ENCODE peak calls at places on chromosomes 1 and 21, in six cellular contexts. D is GM23248, W is PC-9, X is body of pancreas, I is Karpas-422, Y is endothelial cell of umbilical vein. R is an unnamed sample.

GRCh38 chr1:104630567-104630966 is 880.9 kb downstream of the AMY1C start:
- DNase-seq in D (no peak), W (no peak), X (no peak), I (no peak), Y (no peak), R (no peak)

GRCh38 chr1:33473900-33474299 is 1.5 kb downstream of the ZSCAN20 start:
- DNase-seq in D (peak), W (no peak), X (no peak), I (no peak), Y (no peak), R (no peak)

GRCh38 chr1:177586429-177586828 is 383.4 kb downstream of the SEC16B start:
- DNase-seq in D (peak), W (no peak), X (no peak), I (no peak), Y (peak), R (no peak)

GRCh38 chr1:209406111-209406654 is 177.3 kb upstream of the CAMK1G start:
- DNase-seq in D (peak), W (no peak), X (no peak), I (no peak), Y (no peak), R (no peak)

GRCh38 chr1:236141447-236142357 is 637 bp upstream of the GPR137B start:
- DNase-seq in D (peak), W (no peak), X (peak), I (no peak), Y (peak), R (no peak)

GRCh38 chr1:209095627-209096595 is 487.6 kb upstream of the CAMK1G start:
- DNase-seq in D (peak), W (peak), X (no peak), I (no peak), Y (no peak), R (no peak)

GRCh38 chr1:152109998-152110294 is 5.3 kb downstream of the TCHH start:
- DNase-seq in D (no peak), W (no peak), X (no peak), I (no peak), Y (no peak), R (no peak)

GRCh38 chr1:151885479-151885878 is 23.8 kb downstream of the THEM4 start:
- DNase-seq in D (no peak), W (no peak), X (no peak), I (no peak), Y (no peak), R (no peak)

GRCh38 chr1:181469829-181470228 is 13.5 kb upstream of the CACNA1E start:
- DNase-seq in D (peak), W (peak), X (no peak), I (no peak), Y (no peak), R (no peak)

GRCh38 chr1:212470059-212470458 is 37.3 kb downstream of the NENF start:
- DNase-seq in D (peak), W (peak), X (peak), I (no peak), Y (no peak), R (no peak)

GRCh38 chr1:14945132-14946010 is 208.2 kb upstream of the TMEM51 start:
- DNase-seq in D (peak), W (peak), X (peak), I (no peak), Y (peak), R (no peak)

GRCh38 chr21:25934771-25935224 is 200.0 kb downstream of the GABPA start:
- DNase-seq in D (peak), W (peak), X (peak), I (no peak), Y (peak), R (no peak)

GRCh38 chr1:23791434-23792047 is 596 bp downstream of the LYPLA2 start:
- DNase-seq in D (peak), W (peak), X (no peak), I (peak), Y (no peak), R (no peak)

GRCh38 chr1:201760516-201760915 is 68.4 kb upstream of the IPO9 start:
- DNase-seq in D (peak), W (no peak), X (no peak), I (no peak), Y (no peak), R (no peak)

GRCh38 chr1:171424494-171424893 is 60.8 kb upstream of the PRRC2C start:
- DNase-seq in D (no peak), W (peak), X (no peak), I (no peak), Y (no peak), R (no peak)

GRCh38 chr21:44049606-44050005 is 37.5 kb downstream of the TRAPPC10 start:
- DNase-seq in D (peak), W (no peak), X (no peak), I (no peak), Y (peak), R (no peak)

GRCh38 chr1:22665752-22666151 is 12.7 kb downstream of the C1QB start:
- DNase-seq in D (peak), W (peak), X (no peak), I (peak), Y (peak), R (no peak)

GRCh38 chr1:204265665-204266064 is 51.9 kb upstream of the GOLT1A start:
- DNase-seq in D (no peak), W (no peak), X (no peak), I (no peak), Y (no peak), R (no peak)

GRCh38 chr1:117842408-117843170 is 86.8 kb downstream of the GDAP2 start:
- DNase-seq in D (no peak), W (no peak), X (no peak), I (peak), Y (no peak), R (no peak)

GRCh38 chr1:32891241-32891570 is 4.9 kb downstream of the HPCA start:
- DNase-seq in D (peak), W (no peak), X (no peak), I (no peak), Y (no peak), R (no peak)

GRCh38 chr1:205587576-205587975 is 44.2 kb downstream of the ELK4 start:
- DNase-seq in D (no peak), W (no peak), X (no peak), I (no peak), Y (no peak), R (no peak)

GRCh38 chr1:61563611-61564010 is 161.3 kb downstream of the TM2D1 start:
- DNase-seq in D (no peak), W (no peak), X (no peak), I (no peak), Y (no peak), R (no peak)

GRCh38 chr1:181630838-181631237 is 147.5 kb downstream of the CACNA1E start:
- DNase-seq in D (no peak), W (no peak), X (peak), I (no peak), Y (no peak), R (no peak)

GRCh38 chr1:14027099-14027498 is 327.1 kb downstream of the PRDM2 start:
- DNase-seq in D (no peak), W (no peak), X (no peak), I (no peak), Y (no peak), R (no peak)

GRCh38 chr1:167455786-167456446 is 62.4 kb downstream of the CD247 start:
- DNase-seq in D (peak), W (no peak), X (peak), I (no peak), Y (peak), R (peak)

GRCh38 chr1:226474443-226475111 is 66.7 kb upstream of the PARP1 start:
- DNase-seq in D (no peak), W (no peak), X (no peak), I (no peak), Y (no peak), R (no peak)

GRCh38 chr1:92698932-92699331 is 86.0 kb downstream of the EVI5 start:
- DNase-seq in D (no peak), W (no peak), X (no peak), I (peak), Y (no peak), R (no peak)

GRCh38 chr1:15151871-15152270 is 1.7 kb upstream of the TMEM51 start:
- DNase-seq in D (no peak), W (no peak), X (no peak), I (no peak), Y (no peak), R (no peak)

GRCh38 chr1:49199564-49199963 is 422.9 kb upstream of the BEND5 start:
- DNase-seq in D (no peak), W (no peak), X (no peak), I (no peak), Y (no peak), R (no peak)

GRCh38 chr21:45592208-45592619 is 50.0 kb upstream of the SLC19A1 start:
- DNase-seq in D (no peak), W (no peak), X (peak), I (peak), Y (no peak), R (peak)

GRCh38 chr1:208577381-208577905 is 333.3 kb upstream of the PLXNA2 start:
- DNase-seq in D (no peak), W (no peak), X (no peak), I (no peak), Y (no peak), R (no peak)

GRCh38 chr1:10694274-10694632 is 102.2 kb downstream of the CASZ1 start:
- DNase-seq in D (peak), W (no peak), X (no peak), I (peak), Y (peak), R (peak)

GRCh38 chr1:2803931-2804627 is 2.6 kb upstream of the TTC34 start:
- DNase-seq in D (no peak), W (no peak), X (no peak), I (no peak), Y (no peak), R (no peak)

GRCh38 chr21:19458295-19458694 is 1054.7 kb upstream of the TMPRSS15 start:
- DNase-seq in D (no peak), W (no peak), X (no peak), I (no peak), Y (no peak), R (no peak)

GRCh38 chr1:154405762-154406571 is 824 bp downstream of the IL6R start:
- DNase-seq in D (peak), W (peak), X (peak), I (peak), Y (peak), R (peak)

GRCh38 chr1:182890927-182891610 is 51.9 kb downstream of the DHX9 start:
- DNase-seq in D (no peak), W (no peak), X (peak), I (peak), Y (no peak), R (no peak)

GRCh38 chr1:161244888-161245287 is 6.9 kb upstream of the NR1I3 start:
- DNase-seq in D (no peak), W (no peak), X (peak), I (no peak), Y (no peak), R (no peak)
- H3K27ac ChIP-seq in D (no peak), W (no peak), X (peak), I (no peak), Y (no peak), R (no peak)

GRCh38 chr1:206769331-206769731 is 1.2 kb upstream of the IL19 start:
- DNase-seq in D (no peak), W (no peak), X (peak), I (no peak), Y (no peak), R (peak)

GRCh38 chr1:206771353-206771722 is 765 bp downstream of the IL19 start:
- DNase-seq in D (no peak), W (no peak), X (no peak), I (no peak), Y (no peak), R (no peak)

GRCh38 chr1:206770531-206771352 is at the start of gene IL19:
- DNase-seq in D (peak), W (no peak), X (no peak), I (no peak), Y (no peak), R (no peak)

GRCh38 chr1:206768472-206769330 is 1.9 kb upstream of the IL19 start:
- DNase-seq in D (no peak), W (no peak), X (no peak), I (no peak), Y (no peak), R (no peak)

GRCh38 chr1:206766251-206766856 is 4.2 kb upstream of the IL19 start:
- DNase-seq in D (peak), W (peak), X (no peak), I (no peak), Y (no peak), R (peak)
- H3K4me3 ChIP-seq in D (no peak), W (no peak), X (no peak), I (no peak), Y (no peak), R (no peak)

GRCh38 chr1:94317790-94318188 is 80.4 kb upstream of the ARHGAP29 start:
- DNase-seq in D (no peak), W (no peak), X (no peak), I (no peak), Y (no peak), R (no peak)

GRCh38 chr1:94316836-94317789 is 79.7 kb upstream of the ARHGAP29 start:
- DNase-seq in D (peak), W (no peak), X (peak), I (no peak), Y (peak), R (no peak)

GRCh38 chr1:94316183-94316582 is 78.8 kb upstream of the ARHGAP29 start:
- DNase-seq in D (no peak), W (no peak), X (no peak), I (no peak), Y (no peak), R (no peak)

GRCh38 chr1:94315552-94316116 is 78.2 kb upstream of the ARHGAP29 start:
- DNase-seq in D (no peak), W (no peak), X (no peak), I (no peak), Y (no peak), R (no peak)

DNA sequence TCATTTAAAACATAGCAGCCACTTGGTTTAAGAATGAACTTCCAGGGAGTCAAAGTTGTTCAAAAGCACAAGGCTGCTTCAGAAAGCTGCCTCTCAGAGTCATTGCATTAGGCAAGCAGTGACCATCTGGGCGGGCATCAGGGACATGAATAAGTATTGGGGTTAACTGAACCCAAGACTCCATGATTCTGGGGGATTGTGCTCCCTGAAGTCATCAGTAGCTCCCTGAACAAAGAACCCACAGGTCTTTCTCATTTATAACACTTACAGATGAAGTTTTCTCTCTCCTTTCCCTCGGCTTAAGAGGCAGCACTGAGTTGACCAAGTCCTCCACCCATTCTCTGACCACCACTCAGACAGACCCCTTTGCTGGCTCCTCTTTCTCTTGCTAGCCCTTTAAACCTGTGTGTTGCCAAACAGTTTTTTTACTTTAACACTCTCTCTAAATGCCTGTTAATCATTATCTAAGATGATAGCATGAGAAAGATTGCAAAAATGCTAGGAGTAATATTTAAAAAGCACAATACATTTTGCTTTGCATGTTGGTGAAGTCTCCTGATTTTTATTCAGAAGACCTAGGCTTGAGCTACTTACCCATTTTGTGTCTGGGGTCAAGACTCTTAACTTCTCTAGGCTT is 77.0 kb upstream of the ARHGAP29 start:
- DNase-seq in D (no peak), W (no peak), X (no peak), I (no peak), Y (no peak), R (no peak)
- H3K27ac ChIP-seq in D (no peak), W (no peak), X (peak), I (no peak), Y (no peak), R (no peak)

GRCh38 chr1:174788981-174789380 is 210.8 kb upstream of the CACYBP start:
- DNase-seq in D (peak), W (peak), X (no peak), I (no peak), Y (no peak), R (no peak)
- H3K4me3 ChIP-seq in D (peak), W (no peak), X (no peak), I (no peak), Y (no peak), R (no peak)

GRCh38 chr1:214463596-214463995 is 87.8 kb downstream of the PTPN14 start:
- DNase-seq in D (no peak), W (no peak), X (no peak), I (no peak), Y (no peak), R (no peak)

GRCh38 chr1:214470132-214470531 is 81.3 kb downstream of the PTPN14 start:
- DNase-seq in D (no peak), W (no peak), X (no peak), I (no peak), Y (no peak), R (no peak)

GRCh38 chr1:214464303-214465287 is 86.8 kb downstream of the PTPN14 start:
- DNase-seq in D (no peak), W (no peak), X (no peak), I (no peak), Y (no peak), R (no peak)

GRCh38 chr1:214469290-214469689 is 82.1 kb downstream of the PTPN14 start:
- DNase-seq in D (no peak), W (no peak), X (no peak), I (no peak), Y (no peak), R (no peak)

GRCh38 chr1:214466759-214467585 is 84.4 kb downstream of the PTPN14 start:
- DNase-seq in D (no peak), W (peak), X (no peak), I (no peak), Y (no peak), R (no peak)
- H3K27ac ChIP-seq in D (peak), W (peak), X (no peak), I (no peak), Y (no peak), R (no peak)

GRCh38 chr1:246162560-246162959 is 344.5 kb downstream of the SMYD3 start:
- DNase-seq in D (no peak), W (no peak), X (no peak), I (no peak), Y (no peak), R (no peak)
- H3K4me3 ChIP-seq in D (no peak), W (no peak), X (no peak), I (no peak), Y (no peak), R (no peak)

GRCh38 chr21:42154237-42155044 is 64.5 kb upstream of the ABCG1 start:
- DNase-seq in D (no peak), W (no peak), X (no peak), I (no peak), Y (no peak), R (no peak)
- H3K27ac ChIP-seq in D (no peak), W (no peak), X (no peak), I (no peak), Y (no peak), R (no peak)

GRCh38 chr1:94235189-94236020 is 2.0 kb downstream of the ARHGAP29 start:
- DNase-seq in D (peak), W (no peak), X (no peak), I (no peak), Y (no peak), R (no peak)

GRCh38 chr1:94234615-94235014 is 2.8 kb downstream of the ARHGAP29 start:
- DNase-seq in D (no peak), W (no peak), X (no peak), I (no peak), Y (no peak), R (no peak)

GRCh38 chr1:94237291-94238226 is at the start of gene ARHGAP29:
- DNase-seq in D (peak), W (peak), X (peak), I (peak), Y (peak), R (no peak)

GRCh38 chr1:94236630-94237290 is 624 bp downstream of the ARHGAP29 start:
- DNase-seq in D (peak), W (no peak), X (peak), I (no peak), Y (no peak), R (no peak)

DNA sequence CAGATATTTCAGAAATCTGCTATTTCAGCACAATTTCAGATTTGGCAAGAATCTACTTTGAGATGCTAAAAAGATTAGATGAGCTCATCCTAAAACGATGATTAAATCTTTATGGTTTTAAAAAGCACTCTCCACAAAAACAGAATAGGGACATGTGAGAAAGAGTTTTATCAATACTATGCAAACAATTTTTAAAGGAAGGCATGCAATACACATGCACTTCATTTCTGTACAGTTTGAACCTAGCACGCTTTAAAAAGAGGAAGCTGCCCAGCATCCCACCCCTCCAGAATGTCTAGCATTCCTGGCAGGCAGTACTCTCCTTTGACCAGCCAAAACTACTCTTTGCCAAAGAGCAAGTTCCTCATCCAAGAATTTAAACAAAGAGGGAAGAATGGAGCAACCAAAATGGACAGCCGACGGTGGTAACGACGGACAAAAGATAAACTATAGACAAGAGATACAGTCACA is 1.3 kb downstream of the ARHGAP29 start:
- DNase-seq in D (peak), W (no peak), X (no peak), I (no peak), Y (no peak), R (no peak)
- H3K4me3 ChIP-seq in D (peak), W (peak), X (peak), I (no peak), Y (peak), R (no peak)

DNA sequence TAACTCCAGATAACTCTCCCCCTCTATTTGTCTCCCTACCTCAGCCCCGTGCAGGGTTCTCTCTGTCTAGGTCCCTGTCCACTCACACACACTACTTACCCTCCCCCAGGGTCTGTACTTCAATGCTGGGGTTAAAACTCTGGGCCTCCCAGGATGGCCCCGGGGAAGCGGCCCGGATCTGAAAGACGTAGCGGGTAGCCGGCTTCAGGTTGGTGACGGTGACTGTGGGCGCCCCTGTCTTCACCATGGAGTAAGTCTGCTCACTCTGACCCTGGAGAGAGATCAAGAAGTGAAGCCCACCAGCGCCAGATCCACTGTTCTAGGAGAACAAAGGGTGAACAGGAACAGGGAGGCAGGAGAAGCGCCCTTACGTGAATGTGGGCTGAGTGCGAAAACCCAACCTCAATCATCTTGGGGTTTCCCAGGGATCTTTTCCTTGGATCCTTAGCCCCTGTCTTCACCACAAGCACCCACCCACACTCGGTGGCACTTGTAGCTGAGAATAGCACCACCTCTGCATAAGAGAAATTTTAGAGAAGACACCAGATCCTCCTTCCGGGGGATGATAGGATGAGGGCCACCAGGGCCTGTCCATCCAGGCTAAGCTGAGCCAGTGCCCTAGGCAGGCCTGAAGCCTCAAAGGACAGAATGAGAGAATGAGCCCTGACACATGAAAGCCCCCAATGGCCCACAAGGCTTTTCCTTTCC is 33.5 kb downstream of the EPHA10 start:
- DNase-seq in D (no peak), W (no peak), X (no peak), I (no peak), Y (no peak), R (no peak)
- H3K27ac ChIP-seq in D (no peak), W (no peak), X (no peak), I (no peak), Y (no peak), R (no peak)